ENCODE peak calls at places on chromosomes 4 and X, in four cellular contexts. D, E, M and Y are unnamed samples.

GRCh38 chr4:40421839-40422238 is 86.7 kb downstream of the CHRNA9 start:
- DNase-seq in D (no peak), E (no peak), M (no peak), Y (no peak)

GRCh38 chr4:103424853-103425252 is 226.7 kb upstream of the CENPE start:
- DNase-seq in D (no peak), E (no peak), M (no peak), Y (no peak)

GRCh38 chrX:44667771-44668170 is 125.1 kb upstream of the FUNDC1 start:
- DNase-seq in D (no peak), E (no peak), M (no peak), Y (no peak)

GRCh38 chrX:7515681-7516413 is 327.1 kb upstream of the VCX start:
- DNase-seq in D (no peak), E (no peak), M (no peak), Y (no peak)

GRCh38 chr4:108466936-108467902 is 153.2 kb upstream of the RPL34 start:
- DNase-seq in D (no peak), E (peak), M (no peak), Y (peak)

GRCh38 chr4:8035371-8035780 is 95.7 kb upstream of the AFAP1 start:
- DNase-seq in D (peak), E (no peak), M (no peak), Y (no peak)

GRCh38 chr4:8502836-8503585 is 62.4 kb downstream of the TRMT44 start:
- DNase-seq in D (no peak), E (no peak), M (no peak), Y (no peak)

GRCh38 chr4:169229571-169230028 is 41.2 kb downstream of the SH3RF1 start:
- DNase-seq in D (no peak), E (no peak), M (no peak), Y (no peak)

GRCh38 chrX:68842781-68843581 is 14.2 kb downstream of the EFNB1 start:
- DNase-seq in D (peak), E (no peak), M (no peak), Y (no peak)
- TF ChIP-seq SPI1 in D (peak), E (no peak), M (no peak), Y (no peak)

GRCh38 chr4:86963697-86964096 is 28.9 kb downstream of the AFF1 start:
- DNase-seq in D (no peak), E (no peak), M (no peak), Y (no peak)
- TF ChIP-seq SPI1 in D (no peak), E (no peak), M (no peak), Y (no peak)

DNA sequence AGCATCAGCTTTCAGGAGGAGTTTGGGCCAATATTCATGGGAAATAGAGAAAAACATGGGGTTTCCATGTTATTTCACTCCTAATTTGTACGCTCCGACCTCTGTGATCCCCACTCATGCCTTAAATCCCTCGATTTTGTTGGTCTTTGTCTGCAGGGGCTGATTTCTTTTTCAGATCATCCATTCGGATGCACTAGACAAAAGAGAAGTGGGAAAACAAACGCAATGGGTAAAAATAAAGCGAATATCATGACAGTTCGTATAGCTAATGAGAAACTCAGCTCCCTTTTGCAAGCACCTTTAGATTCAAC is 139.1 kb upstream of the PLAC1 start:
- DNase-seq in D (no peak), E (no peak), M (no peak), Y (no peak)
- TF ChIP-seq SPI1 in D (no peak), E (no peak), M (no peak), Y (no peak)

DNA sequence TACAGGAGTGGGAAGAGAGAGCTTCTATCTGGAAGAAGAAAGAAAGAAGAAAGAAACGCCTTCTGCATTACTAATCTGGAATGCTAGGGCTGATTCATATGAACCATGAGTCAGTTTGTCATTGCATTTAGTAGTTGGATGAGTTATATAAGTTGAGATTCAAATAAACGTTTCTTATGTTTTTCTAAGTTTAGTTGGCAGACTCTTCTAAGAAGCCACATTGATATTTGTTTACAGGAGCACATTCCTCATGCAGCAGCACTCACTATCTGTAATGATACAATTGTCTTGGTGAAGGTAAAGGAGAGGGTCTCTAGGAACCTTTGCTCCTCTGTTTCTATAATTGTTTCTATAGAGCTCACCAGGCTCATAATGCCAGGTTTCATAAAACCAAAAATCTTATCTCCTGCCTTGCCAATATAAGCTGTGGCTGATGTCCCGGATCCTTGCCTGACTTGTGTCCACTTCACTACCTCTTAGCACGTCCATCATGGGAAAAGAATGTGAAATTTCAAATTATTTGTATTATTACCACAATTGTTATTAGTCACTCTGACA is 39.5 kb downstream of the HOPX start:
- DNase-seq in D (no peak), E (no peak), M (no peak), Y (no peak)
- TF ChIP-seq SPI1 in D (no peak), E (no peak), M (no peak), Y (no peak)

GRCh38 chrX:41381685-41382084 is 47.7 kb downstream of the DDX3X start:
- DNase-seq in D (no peak), E (no peak), M (peak), Y (no peak)

GRCh38 chrX:41377624-41378023 is 43.7 kb downstream of the DDX3X start:
- DNase-seq in D (no peak), E (no peak), M (no peak), Y (no peak)

GRCh38 chrX:41386222-41386990 is 52.4 kb downstream of the DDX3X start:
- DNase-seq in D (no peak), E (no peak), M (no peak), Y (no peak)

GRCh38 chrX:41384041-41384705 is 50.2 kb downstream of the DDX3X start:
- DNase-seq in D (peak), E (no peak), M (peak), Y (no peak)

GRCh38 chrX:41382699-41383645 is 49.0 kb downstream of the DDX3X start:
- DNase-seq in D (peak), E (no peak), M (no peak), Y (no peak)
- TF ChIP-seq SPI1 in D (no peak), E (no peak), M (peak), Y (no peak)

GRCh38 chrX:9055354-9055753 is 21.4 kb upstream of the FAM9B start:
- DNase-seq in D (peak), E (no peak), M (no peak), Y (no peak)
- TF ChIP-seq SPI1 in D (peak), E (no peak), M (no peak), Y (no peak)

GRCh38 chr4:185204238-185204910 is 574 bp upstream of the CFAP97 start:
- DNase-seq in D (no peak), E (no peak), M (no peak), Y (no peak)
- TF ChIP-seq SPI1 in D (no peak), E (peak), M (no peak), Y (peak)